ENCODE peak calls at places on chromosomes 11 and 22, in eight cellular contexts. F is CD8-positive, alpha-beta memory T cell; Y is cardiac fibroblast; D is fibroblast of lung; B is HS-5; G is activated CD4-positive, alpha-beta T cell treated with anti-CD3 and anti-CD28 coated beads, Interleukin-2, amount 50 U/mL, for 48 hours; Z is ACHN; N is NCI-H1105 treated with DMSO at 0.1 percent for 48 hours. K is an unnamed sample.

GRCh38 chr22:43185860-43186261 is 1.1 kb downstream of the TTLL12 start:
- DNase-seq in D (peak), B (no peak), G (no peak), Y (peak), N (peak), F (no peak), Z (peak), K (no peak)

GRCh38 chr22:27213766-27214581 is 556.6 kb downstream of the MIAT start:
- DNase-seq in Y (peak), Z (no peak), D (peak), N (no peak), G (no peak), F (no peak), B (no peak), K (no peak)

GRCh38 chr22:21666786-21667185 is 974 bp downstream of the PPIL2 start:
- DNase-seq in Z (no peak), D (no peak), N (no peak), B (no peak), Y (no peak), F (no peak), G (no peak), K (no peak)

GRCh38 chr11:76598426-76598839 is 72.1 kb downstream of the LRRC32 start:
- DNase-seq in N (no peak), Z (peak), D (peak), F (no peak), G (no peak), Y (peak), B (no peak), K (no peak)

GRCh38 chr11:66475349-66476172 is 4.7 kb upstream of the DPP3 start:
- DNase-seq in Y (no peak), F (no peak), D (no peak), Z (no peak), B (no peak), N (no peak), G (no peak), K (no peak)

GRCh38 chr11:66478823-66479740 is 1.2 kb upstream of the DPP3 start:
- DNase-seq in Y (peak), F (no peak), G (peak), Z (peak), N (peak), B (no peak), D (peak), K (peak)

GRCh38 chr22:30305519-30305905 is 16.2 kb upstream of the CASTOR1 start:
- DNase-seq in B (no peak), Z (no peak), Y (peak), G (peak), N (no peak), F (peak), D (no peak), K (peak)

GRCh38 chr22:19795617-19796008 is 35.0 kb downstream of the TBX1 start:
- DNase-seq in G (no peak), D (peak), N (no peak), B (no peak), Y (no peak), F (no peak), Z (no peak), K (no peak)

GRCh38 chr11:11155962-11156815 is 196.9 kb downstream of the CSNK2A3 start:
- DNase-seq in N (no peak), Z (peak), F (no peak), G (peak), D (no peak), B (no peak), Y (no peak), K (peak)

K was measured in stimulated activated naive CD4-positive, alpha-beta T cell.